ENCODE peak calls at places on chromosomes 5 and 9, in four cellular contexts. C is anterior cingulate cortex, V is left colon, K is B cell. I is an unnamed sample.

GRCh38 chr9:98880311-98881015 is 63.2 kb upstream of the COL15A1 start:
- DNase-seq in C (no peak), V (no peak), K (no peak), I (no peak)

GRCh38 chr5:160297776-160298175 is 14.6 kb downstream of the CCNJL start:
- DNase-seq in C (no peak), V (no peak), K (no peak), I (no peak)

GRCh38 chr9:9557804-9558334 is 1054.9 kb downstream of the PTPRD start:
- DNase-seq in C (no peak), V (no peak), K (no peak), I (no peak)

GRCh38 chr5:155556700-155557099 is 543.1 kb downstream of the KIF4B start:
- DNase-seq in C (no peak), V (no peak), K (no peak), I (no peak)

GRCh38 chr9:128911529-128912035 is 9.2 kb upstream of the PHYHD1 start:
- DNase-seq in C (peak; percentile 27), V (no peak), K (no peak), I (no peak)

GRCh38 chr9:69955536-69956355 is 87.9 kb upstream of the MAMDC2 start:
- DNase-seq in C (no peak), V (no peak), K (no peak), I (no peak)

GRCh38 chr9:7783635-7784063 is 15.9 kb downstream of the DMAC1 start:
- DNase-seq in C (no peak), V (no peak), K (no peak), I (no peak)

GRCh38 chr5:125756456-125756855 is 666.8 kb upstream of the GRAMD2B start:
- DNase-seq in C (no peak), V (no peak), K (no peak), I (no peak)

GRCh38 chr9:38687389-38687842 is 32.5 kb downstream of the FAM240B start:
- DNase-seq in C (no peak), V (peak; percentile 79), K (no peak), I (no peak)

GRCh38 chr5:3875144-3875543 is 279.5 kb downstream of the IRX1 start:
- DNase-seq in C (no peak), V (no peak), K (no peak), I (no peak)

GRCh38 chr9:125142560-125143376 is 560 bp downstream of the SCAI start:
- DNase-seq in C (peak; percentile 64), V (peak; percentile 25), K (peak; percentile 21), I (peak; percentile 18)

GRCh38 chr9:112997236-112997941 is 14.6 kb downstream of the ZNF883 start:
- DNase-seq in C (no peak), V (no peak), K (no peak), I (no peak)

GRCh38 chr9:91902465-91903125 is 47.4 kb downstream of the ROR2 start:
- DNase-seq in C (no peak), V (no peak), K (no peak), I (no peak)

GRCh38 chr9:131776036-131776435 is 36.2 kb upstream of the RAPGEF1 start:
- DNase-seq in C (no peak), V (no peak), K (no peak), I (no peak)

GRCh38 chr5:71582945-71583584 is 4.1 kb upstream of the MCCC2 start:
- DNase-seq in C (no peak), V (no peak), K (no peak), I (no peak)